ENCODE peak calls at places on chromosomes 2 and 18, in seven cellular contexts. K is PC-3; C is gastroesophageal sphincter; M is thoracic aorta; R is naive thymus-derived CD8-positive, alpha-beta T cell; I is central memory CD8-positive, alpha-beta T cell; D is foreskin keratinocyte. P is an unnamed sample.

GRCh38 chr2:24489465-24489864 is 1.6 kb upstream of the NCOA1 start:
- ATAC-seq in I (no peak), R (no peak), C (no peak), M (no peak), K (no peak), D (no peak), P (no peak)

GRCh38 chr2:161172901-161173540 is 12.8 kb downstream of the TANK start:
- ATAC-seq in K (no peak), M (no peak), R (no peak), I (no peak), D (no peak), C (no peak), P (no peak)

GRCh38 chr2:184824597-184824996 is 226.3 kb downstream of the ZNF804A start:
- ATAC-seq in I (no peak), K (no peak), M (no peak), D (no peak), C (no peak), R (no peak), P (no peak)

GRCh38 chr18:32025744-32026143 is 7.1 kb downstream of the RNF125 start:
- ATAC-seq in K (no peak), I (no peak), M (no peak), R (peak), D (no peak), C (no peak), P (no peak)

GRCh38 chr18:48555465-48555995 is 16.7 kb downstream of the CTIF start:
- ATAC-seq in C (no peak), M (no peak), K (no peak), R (no peak), I (no peak), D (no peak), P (no peak)

GRCh38 chr2:110659248-110659647 is 18.6 kb downstream of the BUB1 start:
- ATAC-seq in C (no peak), I (no peak), M (no peak), D (no peak), R (no peak), K (no peak), P (no peak)

GRCh38 chr2:71385008-71385407 is 53.4 kb downstream of the ZNF638 start:
- ATAC-seq in D (no peak), C (peak), I (no peak), M (no peak), R (no peak), K (no peak), P (peak)

GRCh38 chr2:27664245-27664574 is 521 bp downstream of the SLC4A1AP start:
- ATAC-seq in R (no peak), M (no peak), K (peak), I (peak), D (peak), C (peak), P (peak)

GRCh38 chr18:79682896-79683625 is 3.5 kb downstream of the CTDP1 start:
- ATAC-seq in I (no peak), M (no peak), K (no peak), C (no peak), R (no peak), D (no peak), P (no peak)

GRCh38 chr18:28019425-28020108 is 157.4 kb downstream of the CDH2 start:
- ATAC-seq in M (no peak), C (no peak), K (peak), I (no peak), R (no peak), D (no peak), P (no peak)

GRCh38 chr2:168926621-168927386 is 25.7 kb downstream of the G6PC2 start:
- ATAC-seq in R (no peak), M (no peak), K (no peak), C (no peak), D (peak), I (no peak), P (no peak)

GRCh38 chr2:234292205-234292954 is 204.5 kb downstream of the ARL4C start:
- ATAC-seq in M (no peak), C (no peak), I (peak), R (peak), D (no peak), K (no peak), P (no peak)

GRCh38 chr2:166335284-166335683 is 40.5 kb downstream of the SCN9A start:
- ATAC-seq in K (no peak), D (no peak), C (no peak), R (no peak), M (no peak), I (no peak), P (no peak)

GRCh38 chr18:72727038-72727690 is 140.6 kb downstream of the NETO1 start:
- ATAC-seq in R (no peak), I (no peak), D (peak), C (no peak), K (peak), M (no peak), P (no peak)

GRCh38 chr2:44578401-44579135 is 216.8 kb downstream of the CAMKMT start:
- ATAC-seq in C (no peak), D (peak), M (no peak), K (peak), I (no peak), R (no peak), P (peak)

GRCh38 chr2:54042908-54043620 is 72.3 kb upstream of the PSME4 start:
- ATAC-seq in R (no peak), K (no peak), M (no peak), D (no peak), C (no peak), I (no peak), P (no peak)

GRCh38 chr2:1238571-1239138 is 174.6 kb upstream of the TPO start:
- ATAC-seq in D (no peak), M (no peak), C (no peak), K (no peak), I (no peak), R (no peak), P (no peak)

GRCh38 chr2:7026740-7027139 is 109.5 kb downstream of the RNF144A start:
- ATAC-seq in R (no peak), D (no peak), K (no peak), I (no peak), M (no peak), C (peak), P (no peak)

GRCh38 chr2:239685965-239686364 is 285.1 kb upstream of the HDAC4 start:
- ATAC-seq in K (no peak), R (no peak), C (no peak), M (no peak), D (no peak), I (no peak), P (no peak)

GRCh38 chr2:96662360-96662759 is 19.8 kb downstream of the FER1L5 start:
- ATAC-seq in D (no peak), K (no peak), C (no peak), R (no peak), I (no peak), M (no peak), P (no peak)

P was measured in SK-N-SH treated with all-trans-retinoic acid at 6 μM for 48 hours.